ENCODE peak calls at places on chromosome 12, in seven cellular contexts. I is A172, O is GM23248, J is islet precursor cell, D is osteocyte, M is occipital lobe, W is NCI-H460. Y is an unnamed sample.

GRCh38 chr12:1936406-1937320 is 18.2 kb upstream of the CACNA2D4 start:
- DNase-seq in I (peak), O (peak), J (peak), D (peak), M (peak), W (peak), Y (peak)

GRCh38 chr12:91367234-91367849 is 184.7 kb upstream of the DCN start:
- DNase-seq in I (no peak), O (peak), J (no peak), D (no peak), M (no peak), W (no peak), Y (no peak)

GRCh38 chr12:96590970-96591369 is 101.6 kb downstream of the CFAP54 start:
- DNase-seq in I (no peak), O (no peak), J (no peak), D (no peak), M (no peak), W (no peak), Y (no peak)

GRCh38 chr12:90044069-90044468 is 335.4 kb upstream of the ATP2B1 start:
- DNase-seq in I (no peak), O (no peak), J (no peak), D (no peak), M (no peak), W (no peak), Y (no peak)

GRCh38 chr12:10088955-10089354 is 9.8 kb downstream of the CLEC1A start:
- DNase-seq in I (no peak), O (no peak), J (no peak), D (no peak), M (no peak), W (no peak), Y (no peak)

GRCh38 chr12:62977419-62977818 is 42.5 kb upstream of the PPM1H start:
- DNase-seq in I (peak), O (peak), J (no peak), D (no peak), M (no peak), W (no peak), Y (peak)

GRCh38 chr12:92140919-92141536 is 4.6 kb downstream of the BTG1 start:
- DNase-seq in I (no peak), O (no peak), J (no peak), D (no peak), M (no peak), W (no peak), Y (no peak)

GRCh38 chr12:8032242-8033152 is at the start of gene FOXJ2:
- DNase-seq in I (peak), O (peak), J (peak), D (peak), M (peak), W (no peak), Y (peak)

GRCh38 chr12:54404061-54405004 is 14.7 kb downstream of the ITGA5 start:
- DNase-seq in I (no peak), O (peak), J (peak), D (no peak), M (no peak), W (no peak), Y (no peak)

GRCh38 chr12:124756151-124756550 is 107.5 kb downstream of the SCARB1 start:
- DNase-seq in I (no peak), O (no peak), J (no peak), D (no peak), M (no peak), W (no peak), Y (no peak)

GRCh38 chr12:117261267-117261666 is 71.0 kb upstream of the FBXO21 start:
- DNase-seq in I (peak), O (peak), J (no peak), D (no peak), M (no peak), W (no peak), Y (peak)